ENCODE peak calls at places on chromosomes 6 and 20, in seven cellular contexts. One of them, this sample, is unnamed.

GRCh38 chr20:37032077-37032476 is 63.7 kb downstream of the RBL1 start:
- DNase-seq in NCI-H1092 treated with DMSO at 0.1 percent for 48 hours: no peak
- DNase-seq in hypothalamus: no peak
- DNase-seq in cardiac muscle cell: no peak
- DNase-seq in HCEC 1CT: no peak
- DNase-seq in NCI-H748 treated with DMSO at 0.1 percent for 48 hours: no peak
- DNase-seq in psoas muscle: no peak
- DNase-seq in this sample: no peak

GRCh38 chr20:796916-797315 is 28.6 kb upstream of the SLC52A3 start:
- DNase-seq in NCI-H1092 treated with DMSO at 0.1 percent for 48 hours: no peak
- DNase-seq in hypothalamus: no peak
- DNase-seq in HCEC 1CT: no peak
- DNase-seq in psoas muscle: no peak
- DNase-seq in cardiac muscle cell: no peak
- DNase-seq in NCI-H748 treated with DMSO at 0.1 percent for 48 hours: no peak
- DNase-seq in this sample: no peak

GRCh38 chr20:58014628-58015315 is 213.7 kb downstream of the ANKRD60 start:
- DNase-seq in hypothalamus: no peak
- DNase-seq in psoas muscle: no peak
- DNase-seq in NCI-H748 treated with DMSO at 0.1 percent for 48 hours: no peak
- DNase-seq in HCEC 1CT: no peak
- DNase-seq in NCI-H1092 treated with DMSO at 0.1 percent for 48 hours: no peak
- DNase-seq in cardiac muscle cell: no peak
- DNase-seq in this sample: no peak

GRCh38 chr20:32603046-32603726 is 18.1 kb upstream of the NOL4L start:
- DNase-seq in NCI-H748 treated with DMSO at 0.1 percent for 48 hours: no peak
- DNase-seq in psoas muscle: no peak
- DNase-seq in cardiac muscle cell: no peak
- DNase-seq in NCI-H1092 treated with DMSO at 0.1 percent for 48 hours: no peak
- DNase-seq in hypothalamus: no peak
- DNase-seq in HCEC 1CT: no peak
- DNase-seq in this sample: no peak

GRCh38 chr6:40999498-41000070 is 39.4 kb downstream of the UNC5CL start:
- DNase-seq in hypothalamus: no peak
- DNase-seq in HCEC 1CT: peak; percentile 21
- DNase-seq in cardiac muscle cell: peak; percentile 74
- DNase-seq in NCI-H748 treated with DMSO at 0.1 percent for 48 hours: no peak
- DNase-seq in NCI-H1092 treated with DMSO at 0.1 percent for 48 hours: no peak
- DNase-seq in psoas muscle: peak; percentile 49
- DNase-seq in this sample: peak; percentile 66

GRCh38 chr6:153947817-153948447 is 91.1 kb upstream of the OPRM1 start:
- DNase-seq in NCI-H1092 treated with DMSO at 0.1 percent for 48 hours: peak; percentile 15
- DNase-seq in HCEC 1CT: peak; percentile 22
- DNase-seq in cardiac muscle cell: peak; percentile 65
- DNase-seq in hypothalamus: no peak
- DNase-seq in psoas muscle: no peak
- DNase-seq in NCI-H748 treated with DMSO at 0.1 percent for 48 hours: no peak
- DNase-seq in this sample: peak; percentile 63

GRCh38 chr6:32946893-32947292 is 6.0 kb downstream of the HLA-DMA start:
- DNase-seq in cardiac muscle cell: no peak
- DNase-seq in psoas muscle: no peak
- DNase-seq in NCI-H1092 treated with DMSO at 0.1 percent for 48 hours: no peak
- DNase-seq in NCI-H748 treated with DMSO at 0.1 percent for 48 hours: no peak
- DNase-seq in HCEC 1CT: no peak
- DNase-seq in hypothalamus: no peak
- DNase-seq in this sample: no peak

GRCh38 chr6:11241793-11242201 is 9.3 kb upstream of the NEDD9 start:
- DNase-seq in cardiac muscle cell: peak; percentile 78
- DNase-seq in psoas muscle: peak; percentile 69
- DNase-seq in NCI-H748 treated with DMSO at 0.1 percent for 48 hours: no peak
- DNase-seq in NCI-H1092 treated with DMSO at 0.1 percent for 48 hours: no peak
- DNase-seq in hypothalamus: no peak
- DNase-seq in HCEC 1CT: peak; percentile 43
- DNase-seq in this sample: peak; percentile 19

GRCh38 chr6:163711615-163712568 is 297.4 kb downstream of the QKI start:
- DNase-seq in hypothalamus: peak; percentile 16
- DNase-seq in NCI-H748 treated with DMSO at 0.1 percent for 48 hours: no peak
- DNase-seq in NCI-H1092 treated with DMSO at 0.1 percent for 48 hours: peak; percentile 57
- DNase-seq in cardiac muscle cell: no peak
- DNase-seq in HCEC 1CT: no peak
- DNase-seq in psoas muscle: peak; percentile 94
- DNase-seq in this sample: no peak

GRCh38 chr6:56241106-56241812 is 6.1 kb downstream of the COL21A1 start:
- DNase-seq in cardiac muscle cell: no peak
- DNase-seq in NCI-H1092 treated with DMSO at 0.1 percent for 48 hours: peak; percentile 91
- DNase-seq in psoas muscle: no peak
- DNase-seq in hypothalamus: no peak
- DNase-seq in HCEC 1CT: no peak
- DNase-seq in NCI-H748 treated with DMSO at 0.1 percent for 48 hours: peak; percentile 55
- DNase-seq in this sample: no peak